ENCODE peak calls at places on chromosomes 5 and 9, in ten cellular contexts. V, A, X, P, E, L, J, Y, I and C are unnamed samples.

GRCh38 chr5:96209829-96210228 is 223.2 kb downstream of the PCSK1 start:
- DNase-seq in V (no peak), A (no peak), X (no peak), P (no peak), E (no peak), L (no peak), J (peak; percentile 87), Y (no peak), I (no peak), C (peak; percentile 75)

GRCh38 chr9:107976767-107977166 is 487.2 kb upstream of the KLF4 start:
- DNase-seq in V (no peak), A (peak; percentile 14), X (no peak), P (no peak), E (no peak), L (no peak), J (no peak), Y (peak; percentile 50), I (peak; percentile 83), C (no peak)

GRCh38 chr9:78783743-78784142 is 486.8 kb downstream of the PSAT1 start:
- DNase-seq in V (no peak), A (no peak), X (no peak), P (no peak), E (no peak), L (no peak), J (peak; percentile 47), Y (no peak), I (no peak), C (no peak)

GRCh38 chr9:14769235-14769580 is 46.7 kb upstream of the CER1 start:
- DNase-seq in V (peak; percentile 7), A (no peak), X (no peak), P (no peak), E (no peak), L (peak; percentile 12), J (peak; percentile 46), Y (no peak), I (no peak), C (peak; percentile 37)

GRCh38 chr5:140802781-140803271 is 2.0 kb downstream of the PCDHA3 start:
- DNase-seq in V (no peak), A (no peak), X (no peak), P (no peak), E (no peak), L (no peak), J (no peak), Y (no peak), I (peak; percentile 38), C (no peak)

GRCh38 chr9:6133346-6134063 is 82.1 kb upstream of the IL33 start:
- DNase-seq in V (no peak), A (no peak), X (no peak), P (no peak), E (no peak), L (no peak), J (peak; percentile 83), Y (no peak), I (no peak), C (peak; percentile 3)

GRCh38 chr9:37198034-37198718 is 77.8 kb downstream of the ZCCHC7 start:
- DNase-seq in V (no peak), A (no peak), X (no peak), P (no peak), E (no peak), L (no peak), J (peak; percentile 12), Y (no peak), I (no peak), C (no peak)

GRCh38 chr9:125272697-125273096 is 11.1 kb downstream of the GAPVD1 start:
- DNase-seq in V (no peak), A (peak; percentile 54), X (no peak), P (no peak), E (no peak), L (no peak), J (no peak), Y (no peak), I (no peak), C (no peak)

GRCh38 chr9:98144631-98145030 is 25.6 kb upstream of the TRIM14 start:
- DNase-seq in V (no peak), A (no peak), X (no peak), P (no peak), E (no peak), L (no peak), J (no peak), Y (no peak), I (no peak), C (no peak)

GRCh38 chr5:142900926-142901325 is 130.7 kb downstream of the ARHGAP26 start:
- DNase-seq in V (no peak), A (no peak), X (no peak), P (no peak), E (no peak), L (no peak), J (peak; percentile 90), Y (no peak), I (no peak), C (peak; percentile 92)

GRCh38 chr9:16126042-16126441 is 573.2 kb downstream of the CCDC171 start:
- DNase-seq in V (no peak), A (no peak), X (no peak), P (no peak), E (no peak), L (no peak), J (peak; percentile 66), Y (no peak), I (no peak), C (peak; percentile 79)

GRCh38 chr5:6686916-6687409 is 26.3 kb upstream of the TENT4A start:
- DNase-seq in V (peak; percentile 21), A (peak; percentile 25), X (no peak), P (no peak), E (no peak), L (no peak), J (peak; percentile 48), Y (no peak), I (no peak), C (peak; percentile 66)

GRCh38 chr5:76383126-76383825 is 19.8 kb upstream of the IQGAP2 start:
- DNase-seq in V (no peak), A (no peak), X (no peak), P (no peak), E (no peak), L (no peak), J (no peak), Y (no peak), I (no peak), C (no peak)

GRCh38 chr5:33088176-33088575 is 352.6 kb upstream of the TARS1 start:
- DNase-seq in V (no peak), A (no peak), X (no peak), P (no peak), E (no peak), L (no peak), J (no peak), Y (no peak), I (no peak), C (no peak)

GRCh38 chr5:67319935-67320725 is 123.5 kb upstream of the CD180 start:
- DNase-seq in V (no peak), A (no peak), X (no peak), P (no peak), E (no peak), L (no peak), J (peak; percentile 23), Y (no peak), I (no peak), C (no peak)

GRCh38 chr5:158695595-158696330 is 404.0 kb downstream of the EBF1 start:
- DNase-seq in V (peak; percentile 77), A (peak; percentile 74), X (peak; percentile 30), P (peak; percentile 65), E (peak; percentile 57), L (peak; percentile 73), J (peak; percentile 48), Y (peak; percentile 79), I (peak; percentile 83), C (peak; percentile 76)

GRCh38 chr5:135089912-135090311 is 55.9 kb upstream of the PITX1 start:
- DNase-seq in V (no peak), A (no peak), X (no peak), P (no peak), E (no peak), L (no peak), J (no peak), Y (no peak), I (no peak), C (no peak)

GRCh38 chr9:125998837-125999503 is 251.8 kb downstream of the PBX3 start:
- DNase-seq in V (no peak), A (no peak), X (no peak), P (no peak), E (no peak), L (no peak), J (no peak), Y (no peak), I (no peak), C (no peak)

GRCh38 chr5:16464664-16465543 is 696 bp downstream of the ZNF622 start:
- DNase-seq in V (no peak), A (no peak), X (no peak), P (no peak), E (peak; percentile 2), L (no peak), J (peak; percentile 40), Y (no peak), I (peak; percentile 38), C (peak; percentile 0)

GRCh38 chr5:1444361-1445189 is 665 bp downstream of the SLC6A3 start:
- DNase-seq in V (no peak), A (no peak), X (no peak), P (no peak), E (no peak), L (no peak), J (no peak), Y (no peak), I (peak; percentile 38), C (no peak)

GRCh38 chr5:32170303-32171170 is 3.6 kb downstream of the GOLPH3 start:
- DNase-seq in V (no peak), A (no peak), X (no peak), P (no peak), E (no peak), L (no peak), J (peak; percentile 49), Y (no peak), I (no peak), C (peak; percentile 69)

GRCh38 chr5:180126716-180127681 is 55.4 kb upstream of the RNF130 start:
- DNase-seq in V (no peak), A (peak; percentile 13), X (peak; percentile 70), P (peak; percentile 42), E (no peak), L (peak; percentile 9), J (no peak), Y (peak; percentile 42), I (peak; percentile 60), C (no peak)

GRCh38 chr5:180830253-180831138 is 27.9 kb upstream of the MGAT1 start:
- DNase-seq in V (no peak), A (peak; percentile 64), X (peak; percentile 53), P (peak; percentile 58), E (peak; percentile 59), L (peak; percentile 81), J (peak; percentile 47), Y (peak; percentile 65), I (peak; percentile 81), C (no peak)